ENCODE peak calls at places on chromosomes 7 and 10, in seven cellular contexts. S is esophagus squamous epithelium; M is endodermal cell; Y is spleen; C is kidney epithelial cell; I is epithelial cell of esophagus; T is CD8-positive, alpha-beta memory T cell. U is an unnamed sample.

GRCh38 chr10:12214763-12215218 is 18.8 kb downstream of the CDC123 start:
- DNase-seq in C (no peak), T (no peak), Y (no peak), M (no peak), S (no peak), I (peak), U (no peak)

GRCh38 chr10:43056568-43057011 is 20.3 kb upstream of the RET start:
- DNase-seq in I (no peak), Y (peak), S (no peak), C (no peak), T (no peak), M (peak), U (no peak)

GRCh38 chr7:44626620-44627019 is 20.2 kb downstream of the OGDH start:
- DNase-seq in I (no peak), Y (no peak), T (no peak), S (no peak), C (no peak), M (no peak), U (no peak)

GRCh38 chr7:157302314-157302711 is 34.5 kb upstream of the DNAJB6 start:
- DNase-seq in I (peak), S (peak), M (no peak), T (peak), Y (peak), C (peak), U (peak)

GRCh38 chr7:46291601-46292150 is 370.6 kb upstream of the IGFBP3 start:
- DNase-seq in Y (no peak), M (no peak), I (peak), C (no peak), S (no peak), T (no peak), U (no peak)

GRCh38 chr10:35259769-35260397 is 76.4 kb upstream of the CCNY start:
- DNase-seq in T (no peak), M (no peak), I (peak), Y (no peak), S (no peak), C (peak), U (no peak)

GRCh38 chr10:13629116-13629515 is 42.4 kb downstream of the PRPF18 start:
- DNase-seq in C (no peak), Y (no peak), I (no peak), M (no peak), T (no peak), S (no peak), U (no peak)

GRCh38 chr10:131147301-131147975 is 164.1 kb downstream of the TCERG1L start:
- DNase-seq in M (no peak), S (no peak), T (no peak), I (no peak), C (no peak), Y (peak), U (no peak)

GRCh38 chr7:123941391-123942180 is 16.5 kb downstream of the SPAM1 start:
- DNase-seq in T (no peak), C (no peak), S (no peak), M (no peak), I (peak), Y (no peak), U (no peak)

GRCh38 chr10:36349445-36350063 is 707.5 kb upstream of the FZD8 start:
- DNase-seq in M (peak), T (no peak), C (no peak), S (no peak), I (peak), Y (no peak), U (no peak)

GRCh38 chr10:33334839-33335549 is 527 bp upstream of the NRP1 start:
- DNase-seq in C (no peak), S (no peak), I (peak), M (peak), T (no peak), Y (peak), U (no peak)

GRCh38 chr7:75045881-75046280 is 27.7 kb downstream of the RCC1L start:
- DNase-seq in S (no peak), Y (no peak), C (no peak), I (no peak), M (no peak), T (no peak), U (no peak)

GRCh38 chr10:113019692-113020424 is 69.8 kb downstream of the TCF7L2 start:
- DNase-seq in Y (no peak), T (no peak), M (no peak), I (no peak), S (no peak), C (no peak), U (no peak)

GRCh38 chr7:24143547-24143946 is 140.4 kb upstream of the NPY start:
- DNase-seq in M (no peak), S (no peak), C (no peak), Y (no peak), T (no peak), I (no peak), U (no peak)

GRCh38 chr7:17134786-17135185 is 163.7 kb upstream of the AHR start:
- DNase-seq in M (no peak), Y (no peak), I (no peak), C (no peak), S (no peak), T (no peak), U (no peak)

GRCh38 chr10:7984896-7985295 is 69.6 kb upstream of the GATA3 start:
- DNase-seq in Y (no peak), C (no peak), T (no peak), S (no peak), I (no peak), M (no peak), U (no peak)

GRCh38 chr7:158500651-158501052 is 87.0 kb downstream of the PTPRN2 start:
- DNase-seq in M (peak), T (no peak), Y (no peak), C (no peak), I (no peak), S (no peak), U (no peak)
- H3K4me3 ChIP-seq in M (no peak), T (no peak), Y (no peak), C (no peak), I (no peak), S (no peak), U (no peak)

GRCh38 chr7:64312826-64313225 is 935 bp upstream of the ZNF736 start:
- DNase-seq in S (no peak), I (peak), M (no peak), C (no peak), Y (no peak), T (no peak), U (no peak)

GRCh38 chr7:64308019-64308275 is 5.8 kb upstream of the ZNF736 start:
- DNase-seq in I (no peak), T (no peak), C (no peak), S (no peak), M (no peak), Y (peak), U (no peak)

GRCh38 chr7:64310426-64310825 is 3.3 kb upstream of the ZNF736 start:
- DNase-seq in M (no peak), I (peak), Y (no peak), S (no peak), T (no peak), C (no peak), U (no peak)

GRCh38 chr7:64307254-64308018 is 6.3 kb upstream of the ZNF736 start:
- DNase-seq in S (peak), C (peak), M (no peak), Y (peak), T (peak), I (peak), U (peak)
- H3K4me3 ChIP-seq in S (peak), C (peak), M (peak), Y (peak), T (peak), I (peak), U (peak)

GRCh38 chr7:150384406-150385239 is 5.5 kb downstream of the ZNF775 start:
- DNase-seq in C (no peak), S (no peak), I (no peak), Y (no peak), T (no peak), M (peak), U (no peak)
- H3K4me3 ChIP-seq in C (no peak), S (no peak), I (no peak), Y (no peak), T (no peak), M (peak), U (no peak)

DNA sequence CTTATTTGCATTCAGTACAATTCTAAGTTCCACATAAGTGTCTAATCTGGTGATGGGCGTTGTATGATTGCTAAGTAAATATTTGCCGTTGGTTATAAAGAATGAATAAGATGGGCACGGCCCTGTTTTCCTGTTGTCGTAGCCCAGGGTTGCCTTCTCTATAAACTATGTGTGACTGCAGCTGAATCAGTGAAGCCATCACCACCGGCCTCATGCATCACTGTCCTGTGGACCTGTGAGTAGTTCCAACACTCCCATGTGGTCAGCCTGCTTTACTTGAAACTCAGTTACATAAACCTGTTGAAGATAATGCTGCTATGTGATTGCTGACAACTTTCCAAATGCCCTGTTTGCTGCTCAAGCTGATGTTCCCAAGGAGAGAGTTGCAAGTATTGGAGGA is 21.6 kb upstream of the KLF6 start:
- DNase-seq in I (peak), M (no peak), S (no peak), C (no peak), Y (no peak), T (peak), U (no peak)
- H3K4me3 ChIP-seq in I (no peak), M (no peak), S (no peak), C (no peak), Y (no peak), T (peak), U (no peak)

GRCh38 chr10:21524131-21524525 is 1.4 kb downstream of the SKIDA1 start:
- DNase-seq in Y (no peak), C (no peak), M (peak), S (no peak), T (no peak), I (no peak), U (no peak)
- H3K4me3 ChIP-seq in Y (no peak), C (no peak), M (peak), S (peak), T (no peak), I (no peak), U (no peak)

GRCh38 chr7:94396044-94396443 is 1.3 kb downstream of the COL1A2 start:
- DNase-seq in M (no peak), T (no peak), I (no peak), C (no peak), Y (no peak), S (no peak), U (no peak)

GRCh38 chr7:94394058-94394398 is 667 bp upstream of the COL1A2 start:
- DNase-seq in M (no peak), I (no peak), S (no peak), Y (no peak), T (no peak), C (no peak), U (no peak)

GRCh38 chr7:94393251-94393758 is 1.4 kb upstream of the COL1A2 start:
- DNase-seq in Y (no peak), I (no peak), T (no peak), S (no peak), C (no peak), M (peak), U (no peak)

GRCh38 chr7:94395141-94396041 is 696 bp downstream of the COL1A2 start:
- DNase-seq in Y (no peak), M (peak), I (peak), C (peak), T (peak), S (no peak), U (no peak)

GRCh38 chr7:94394399-94395140 is at the start of gene COL1A2:
- DNase-seq in M (peak), S (peak), Y (peak), T (peak), I (peak), C (no peak), U (no peak)
- H3K4me3 ChIP-seq in M (peak), S (peak), Y (peak), T (peak), I (no peak), C (peak), U (peak)

DNA sequence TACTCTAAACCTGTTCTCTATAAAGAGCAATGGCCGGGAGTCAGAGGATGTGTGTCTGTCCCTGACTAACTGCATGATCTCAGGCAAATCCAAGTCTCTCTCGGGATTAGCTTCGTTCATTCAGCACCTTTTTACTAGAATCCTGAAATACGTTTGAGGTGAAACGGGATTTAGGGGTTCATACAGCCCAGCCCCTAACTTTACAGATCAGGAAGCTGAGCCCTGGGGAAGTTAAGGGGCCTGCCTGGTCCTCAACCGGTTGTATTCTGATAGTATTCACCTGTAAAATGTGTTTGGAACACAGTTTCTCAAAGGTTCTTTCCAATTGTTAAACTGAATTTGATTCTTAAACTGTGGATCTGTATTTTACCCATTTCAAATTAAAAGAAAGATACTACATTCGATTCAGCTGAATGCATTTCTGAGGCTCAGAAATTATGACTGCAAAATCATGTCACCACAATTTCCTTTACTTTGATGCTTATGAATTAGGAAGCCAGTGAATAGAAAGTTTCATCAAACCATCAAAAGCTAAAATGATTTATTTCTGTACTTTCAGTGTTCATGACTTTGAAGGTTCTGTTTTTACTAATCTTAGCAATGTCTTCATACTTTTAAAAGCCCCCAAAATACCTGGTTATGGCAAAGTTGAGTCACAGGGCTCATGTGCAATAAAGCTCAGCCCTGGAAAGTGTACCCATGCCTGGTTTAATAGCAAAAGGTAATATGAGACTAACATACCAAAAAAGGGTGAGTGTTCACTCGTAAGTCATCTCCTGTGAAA is 28.9 kb upstream of the EZH2 start:
- DNase-seq in Y (no peak), I (no peak), T (no peak), S (no peak), C (peak), M (no peak), U (no peak)
- H3K4me3 ChIP-seq in Y (no peak), I (no peak), T (peak), S (no peak), C (no peak), M (no peak), U (peak)

GRCh38 chr7:73648593-73649332 is 18.9 kb upstream of the VPS37D start:
- DNase-seq in I (no peak), M (no peak), Y (no peak), C (no peak), S (no peak), T (no peak), U (no peak)

GRCh38 chr7:73645643-73646182 is 21.4 kb upstream of the MLXIPL start:
- DNase-seq in Y (no peak), C (no peak), M (no peak), I (no peak), T (no peak), S (no peak), U (no peak)

GRCh38 chr7:73647725-73648592 is 19.7 kb upstream of the VPS37D start:
- DNase-seq in C (no peak), I (no peak), T (no peak), S (no peak), M (peak), Y (peak), U (no peak)

GRCh38 chr7:73644887-73645286 is 20.6 kb upstream of the MLXIPL start:
- DNase-seq in C (no peak), S (no peak), T (no peak), M (no peak), Y (no peak), I (no peak), U (no peak)

DNA sequence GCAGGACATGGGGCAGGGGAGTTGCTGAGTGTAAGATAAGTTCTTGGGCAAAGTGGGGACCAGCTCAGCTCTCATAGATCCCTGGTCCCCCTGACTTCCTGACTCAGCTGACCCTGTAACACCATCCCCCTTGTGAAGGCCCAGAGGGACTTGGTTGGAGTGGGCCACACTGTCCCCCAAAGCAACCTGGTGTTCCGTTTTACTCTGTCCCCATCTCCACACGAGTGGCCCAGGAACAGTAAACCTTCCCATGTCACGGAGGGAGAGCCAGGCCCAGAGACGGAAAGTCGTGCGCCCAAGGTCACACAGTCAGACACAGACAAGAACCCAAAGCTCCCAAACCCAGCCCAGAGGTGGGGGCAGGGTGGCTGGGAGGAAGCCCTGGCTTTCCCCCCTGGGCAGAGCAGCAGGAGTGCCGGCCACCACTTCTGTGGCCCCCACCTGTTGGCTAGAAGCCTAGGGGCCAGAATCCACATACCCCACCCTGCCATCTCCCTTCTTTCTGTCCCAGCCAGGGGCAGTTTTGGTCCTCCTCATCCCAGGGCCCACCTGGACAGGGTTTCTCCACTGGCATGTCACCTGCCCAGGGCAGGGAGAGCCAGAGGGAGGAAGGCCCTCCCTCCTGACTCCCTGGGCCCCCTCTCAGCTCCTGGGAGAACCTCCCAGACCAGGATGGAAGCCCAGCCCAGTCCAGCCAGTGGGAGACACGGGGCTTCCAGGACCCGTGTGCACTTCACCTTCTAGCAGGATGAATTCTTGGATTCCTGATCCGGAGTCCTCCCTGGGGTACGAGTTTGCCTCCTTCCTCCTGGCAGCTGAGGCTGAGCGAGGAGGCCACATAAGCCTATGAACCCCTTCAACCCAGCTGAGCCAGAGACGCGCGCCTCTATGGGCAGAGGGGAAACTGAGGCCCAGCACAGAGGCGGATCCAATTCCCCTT is 20.6 kb upstream of the VPS37D start:
- DNase-seq in T (no peak), S (no peak), M (peak), I (no peak), C (no peak), Y (no peak), U (no peak)
- H3K4me3 ChIP-seq in T (no peak), S (peak), M (no peak), I (no peak), C (no peak), Y (no peak), U (no peak)

DNA sequence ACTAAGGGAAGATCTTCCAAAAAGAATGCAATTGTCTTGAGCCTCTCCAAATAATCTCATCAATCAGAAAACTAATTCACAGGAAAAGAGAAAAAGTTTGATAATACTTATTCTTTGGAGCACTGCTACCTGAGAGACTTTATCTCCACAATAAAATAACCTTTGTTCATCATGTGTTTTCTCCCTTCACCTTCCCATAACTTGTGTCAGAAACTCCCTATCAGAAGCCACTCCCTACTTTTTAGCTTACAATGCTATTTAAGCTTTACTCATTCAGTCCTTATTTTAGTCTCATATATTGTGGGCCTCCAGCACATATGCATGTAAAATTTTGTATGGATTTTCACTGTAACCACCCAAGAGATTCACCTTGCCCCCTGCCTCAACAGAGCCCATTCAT is 1.0 kb downstream of the CYP3A43 start:
- DNase-seq in I (no peak), M (peak), C (no peak), Y (no peak), S (no peak), T (no peak), U (no peak)
- H3K4me3 ChIP-seq in I (no peak), M (peak), C (no peak), Y (no peak), S (no peak), T (no peak), U (no peak)

DNA sequence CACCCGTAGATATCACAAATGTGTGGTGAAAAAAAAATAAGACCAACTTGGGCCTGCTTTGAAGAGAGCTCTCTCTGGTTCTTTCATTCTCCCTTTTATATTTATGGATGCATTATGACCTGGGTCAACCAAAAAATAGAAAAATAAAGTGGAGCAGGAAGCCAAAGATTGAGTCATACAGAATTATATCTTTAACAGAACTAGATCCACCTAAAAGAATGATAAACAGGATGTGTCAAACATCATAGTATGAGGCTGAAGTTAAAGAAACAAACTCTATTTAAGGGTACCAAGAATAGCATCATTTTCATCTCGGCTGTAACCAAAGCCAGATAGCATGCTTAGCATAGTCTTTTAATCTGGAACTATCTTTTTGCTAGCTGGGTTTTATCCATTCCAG is 28.8 kb upstream of the NMT2 start:
- DNase-seq in M (no peak), S (no peak), T (no peak), C (no peak), I (no peak), Y (no peak), U (no peak)
- H3K4me3 ChIP-seq in M (no peak), S (no peak), T (no peak), C (no peak), I (no peak), Y (no peak), U (no peak)

U was measured in effector memory CD4-positive, alpha-beta T cell.